ENCODE peak calls at places on chromosomes 16 and 17, in five cellular contexts. One of them, this sample, is unnamed.
A peak's percentile ranks its signal among the peaks of the same experiment; 100 is the strongest.

GRCh38 chr16:48014349-48015135 is 141.3 kb downstream of the ABCC12 start:
- DNase-seq in H1: no peak
- DNase-seq in endothelial cell of umbilical vein: no peak
- DNase-seq in suprapubic skin: no peak
- DNase-seq in uterus: no peak
- DNase-seq in this sample: no peak

GRCh38 chr16:72815348-72816318 is 232.3 kb downstream of the ZFHX3 start:
- DNase-seq in H1: no peak
- DNase-seq in endothelial cell of umbilical vein: no peak
- DNase-seq in suprapubic skin: no peak
- DNase-seq in uterus: no peak
- DNase-seq in this sample: no peak

GRCh38 chr17:8350339-8350738 is 10.7 kb downstream of the ODF4 start:
- DNase-seq in H1: no peak
- DNase-seq in endothelial cell of umbilical vein: no peak
- DNase-seq in suprapubic skin: no peak
- DNase-seq in uterus: no peak
- DNase-seq in this sample: no peak

GRCh38 chr16:46688101-46688656 is 799 bp downstream of the VPS35 start:
- DNase-seq in H1: no peak
- DNase-seq in endothelial cell of umbilical vein: peak; percentile 48
- DNase-seq in suprapubic skin: peak; percentile 67
- DNase-seq in uterus: no peak
- DNase-seq in this sample: no peak

GRCh38 chr16:81198635-81199034 is 39.9 kb upstream of the BCO1 start:
- DNase-seq in H1: no peak
- DNase-seq in endothelial cell of umbilical vein: no peak
- DNase-seq in suprapubic skin: no peak
- DNase-seq in uterus: no peak
- DNase-seq in this sample: no peak

GRCh38 chr16:72620853-72621252 is 427.1 kb downstream of the ZFHX3 start:
- DNase-seq in H1: no peak
- DNase-seq in endothelial cell of umbilical vein: no peak
- DNase-seq in suprapubic skin: no peak
- DNase-seq in uterus: no peak
- DNase-seq in this sample: no peak

GRCh38 chr17:1412185-1413110 is 12.4 kb upstream of the YWHAE start:
- DNase-seq in H1: no peak
- DNase-seq in endothelial cell of umbilical vein: no peak
- DNase-seq in suprapubic skin: no peak
- DNase-seq in uterus: no peak
- DNase-seq in this sample: no peak

GRCh38 chr16:1355591-1355990 is 3.9 kb downstream of the GNPTG start:
- DNase-seq in H1: no peak
- DNase-seq in endothelial cell of umbilical vein: no peak
- DNase-seq in suprapubic skin: no peak
- DNase-seq in uterus: no peak
- DNase-seq in this sample: no peak

GRCh38 chr16:30901201-30902069 is 5.0 kb downstream of the CTF1 start:
- DNase-seq in H1: no peak
- DNase-seq in endothelial cell of umbilical vein: no peak
- DNase-seq in suprapubic skin: no peak
- DNase-seq in uterus: no peak
- DNase-seq in this sample: no peak

GRCh38 chr17:61009619-61010018 is 332.0 kb downstream of the BCAS3 start:
- DNase-seq in H1: no peak
- DNase-seq in endothelial cell of umbilical vein: peak; percentile 9
- DNase-seq in suprapubic skin: no peak
- DNase-seq in uterus: no peak
- DNase-seq in this sample: no peak

GRCh38 chr17:34998205-34998604 is 17.9 kb downstream of the LIG3 start:
- DNase-seq in H1: peak; percentile 31
- DNase-seq in endothelial cell of umbilical vein: peak; percentile 78
- DNase-seq in suprapubic skin: peak; percentile 75
- DNase-seq in uterus: no peak
- DNase-seq in this sample: no peak

DNA sequence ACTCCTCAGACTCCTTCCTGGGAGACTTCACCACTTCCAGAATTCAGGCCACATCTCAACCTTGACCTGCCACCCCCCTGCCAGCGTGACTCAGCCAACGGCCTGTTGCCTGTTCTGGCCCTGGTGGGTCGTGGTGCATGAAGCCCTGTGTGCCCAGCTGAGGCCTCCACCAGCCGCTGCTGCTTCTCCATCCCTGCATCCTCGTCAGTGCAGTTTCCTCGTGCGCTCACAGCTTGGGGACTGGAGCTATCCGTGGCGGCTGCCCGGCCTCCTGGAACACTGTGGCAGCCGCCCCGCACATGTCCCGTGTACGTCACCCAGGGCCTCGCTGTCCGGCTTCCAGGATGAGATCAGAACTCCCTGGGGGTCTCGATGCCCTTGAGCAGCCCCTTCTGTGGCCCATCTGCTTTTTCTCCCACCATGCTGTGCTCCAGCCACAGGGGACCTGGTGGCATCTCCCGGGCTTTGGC is 8.0 kb upstream of the TEDC2 start:
- DNase-seq in H1: no peak
- DNase-seq in endothelial cell of umbilical vein: no peak
- DNase-seq in suprapubic skin: no peak
- DNase-seq in uterus: no peak
- DNase-seq in this sample: no peak
- TF ChIP-seq CTCF in H1: no peak
- TF ChIP-seq CTCF in endothelial cell of umbilical vein: no peak
- TF ChIP-seq CTCF in suprapubic skin: no peak
- TF ChIP-seq CTCF in uterus: no peak
- TF ChIP-seq CTCF in this sample: no peak

GRCh38 chr17:41959030-41959335 is 7.6 kb upstream of the CNP start:
- DNase-seq in H1: no peak
- DNase-seq in endothelial cell of umbilical vein: no peak
- DNase-seq in suprapubic skin: no peak
- DNase-seq in uterus: no peak
- DNase-seq in this sample: no peak
- TF ChIP-seq CTCF in H1: no peak
- TF ChIP-seq CTCF in endothelial cell of umbilical vein: no peak
- TF ChIP-seq CTCF in suprapubic skin: no peak
- TF ChIP-seq CTCF in uterus: no peak
- TF ChIP-seq CTCF in this sample: no peak

GRCh38 chr16:2586241-2586640 is 48.4 kb downstream of the PDPK1 start:
- DNase-seq in H1: no peak
- DNase-seq in endothelial cell of umbilical vein: no peak
- DNase-seq in suprapubic skin: no peak
- DNase-seq in uterus: no peak
- DNase-seq in this sample: no peak
- TF ChIP-seq CTCF in H1: peak; percentile 73
- TF ChIP-seq CTCF in endothelial cell of umbilical vein: peak; percentile 31
- TF ChIP-seq CTCF in suprapubic skin: no peak
- TF ChIP-seq CTCF in uterus: no peak
- TF ChIP-seq CTCF in this sample: no peak

GRCh38 chr16:88992351-88993005 is 15.5 kb upstream of the CBFA2T3 start:
- DNase-seq in H1: no peak
- DNase-seq in endothelial cell of umbilical vein: no peak
- DNase-seq in suprapubic skin: no peak
- DNase-seq in uterus: no peak
- DNase-seq in this sample: no peak
- TF ChIP-seq CTCF in H1: no peak
- TF ChIP-seq CTCF in endothelial cell of umbilical vein: no peak
- TF ChIP-seq CTCF in suprapubic skin: no peak
- TF ChIP-seq CTCF in uterus: no peak
- TF ChIP-seq CTCF in this sample: no peak

GRCh38 chr17:5769936-5770335 is 185.6 kb upstream of the NLRP1 start:
- DNase-seq in H1: no peak
- DNase-seq in endothelial cell of umbilical vein: peak; percentile 70
- DNase-seq in suprapubic skin: no peak
- DNase-seq in uterus: no peak
- DNase-seq in this sample: no peak
- TF ChIP-seq CTCF in H1: no peak
- TF ChIP-seq CTCF in endothelial cell of umbilical vein: no peak
- TF ChIP-seq CTCF in suprapubic skin: no peak
- TF ChIP-seq CTCF in uterus: no peak
- TF ChIP-seq CTCF in this sample: no peak

GRCh38 chr17:73325527-73325842 is 13.7 kb upstream of the CDC42EP4 start:
- DNase-seq in H1: no peak
- DNase-seq in endothelial cell of umbilical vein: no peak
- DNase-seq in suprapubic skin: no peak
- DNase-seq in uterus: peak; percentile 70
- DNase-seq in this sample: no peak
- TF ChIP-seq CTCF in H1: no peak
- TF ChIP-seq CTCF in endothelial cell of umbilical vein: no peak
- TF ChIP-seq CTCF in suprapubic skin: peak; percentile 13
- TF ChIP-seq CTCF in uterus: peak; percentile 49
- TF ChIP-seq CTCF in this sample: no peak

GRCh38 chr17:82257473-82257872 is 16.0 kb downstream of the CSNK1D start:
- DNase-seq in H1: no peak
- DNase-seq in endothelial cell of umbilical vein: peak; percentile 40
- DNase-seq in suprapubic skin: no peak
- DNase-seq in uterus: peak; percentile 47
- DNase-seq in this sample: no peak
- TF ChIP-seq CTCF in H1: no peak
- TF ChIP-seq CTCF in endothelial cell of umbilical vein: no peak
- TF ChIP-seq CTCF in suprapubic skin: no peak
- TF ChIP-seq CTCF in uterus: no peak
- TF ChIP-seq CTCF in this sample: no peak

GRCh38 chr17:17275991-17276390 is 5.1 kb downstream of the COPS3 start:
- DNase-seq in H1: no peak
- DNase-seq in endothelial cell of umbilical vein: no peak
- DNase-seq in suprapubic skin: no peak
- DNase-seq in uterus: no peak
- DNase-seq in this sample: no peak

GRCh38 chr17:17264430-17264829 is 16.6 kb downstream of the COPS3 start:
- DNase-seq in H1: no peak
- DNase-seq in endothelial cell of umbilical vein: no peak
- DNase-seq in suprapubic skin: no peak
- DNase-seq in uterus: no peak
- DNase-seq in this sample: no peak

DNA sequence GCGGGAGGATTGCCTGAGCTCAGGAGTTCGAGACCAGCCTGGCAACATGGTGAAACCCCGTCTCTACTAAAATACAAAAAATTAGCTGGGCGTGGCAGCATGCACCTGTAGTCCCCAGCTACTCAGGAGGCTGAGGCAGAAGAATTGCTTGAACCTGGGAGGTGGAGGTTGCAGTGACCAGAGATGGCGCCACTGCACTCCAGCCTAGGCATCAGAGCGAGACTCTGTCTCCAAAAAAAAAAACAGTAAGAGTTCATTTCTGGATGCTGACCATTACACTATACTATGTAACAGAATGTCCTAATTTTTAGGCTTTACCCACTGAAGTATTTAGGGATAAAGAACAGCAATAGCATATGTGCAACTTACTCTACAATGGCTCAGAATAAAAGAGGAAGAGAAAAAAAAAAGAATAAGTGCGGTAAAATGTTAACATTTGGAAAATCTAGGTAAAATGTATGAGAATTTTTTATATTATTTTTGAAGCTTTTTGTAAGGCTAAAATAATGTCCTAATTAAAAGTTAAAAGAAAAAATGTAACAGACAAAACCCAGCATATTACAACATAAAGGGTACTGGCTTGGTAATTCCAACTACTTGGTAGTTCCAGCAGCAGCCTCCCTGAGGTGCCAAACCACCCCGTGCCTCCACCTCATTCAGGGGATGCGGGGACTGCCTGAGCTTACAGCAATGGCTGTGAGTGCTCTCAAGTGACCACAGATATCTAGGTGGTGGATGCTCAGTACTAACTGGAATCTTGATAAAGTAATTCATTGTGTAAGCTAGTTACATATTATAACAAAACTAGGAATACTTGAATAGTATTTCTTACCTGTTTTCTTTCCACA is 10.9 kb downstream of the COPS3 start:
- DNase-seq in H1: no peak
- DNase-seq in endothelial cell of umbilical vein: peak; percentile 9
- DNase-seq in suprapubic skin: no peak
- DNase-seq in uterus: no peak
- DNase-seq in this sample: no peak
- TF ChIP-seq CTCF in H1: peak; percentile 50
- TF ChIP-seq CTCF in endothelial cell of umbilical vein: peak; percentile 39
- TF ChIP-seq CTCF in suprapubic skin: peak; percentile 9
- TF ChIP-seq CTCF in uterus: no peak
- TF ChIP-seq CTCF in this sample: no peak

GRCh38 chr17:73595068-73595865 is 49.0 kb downstream of the SDK2 start:
- DNase-seq in H1: no peak
- DNase-seq in endothelial cell of umbilical vein: no peak
- DNase-seq in suprapubic skin: no peak
- DNase-seq in uterus: no peak
- DNase-seq in this sample: no peak
- TF ChIP-seq CTCF in H1: peak; percentile 71
- TF ChIP-seq CTCF in endothelial cell of umbilical vein: no peak
- TF ChIP-seq CTCF in suprapubic skin: peak; percentile 27
- TF ChIP-seq CTCF in uterus: no peak
- TF ChIP-seq CTCF in this sample: no peak

DNA sequence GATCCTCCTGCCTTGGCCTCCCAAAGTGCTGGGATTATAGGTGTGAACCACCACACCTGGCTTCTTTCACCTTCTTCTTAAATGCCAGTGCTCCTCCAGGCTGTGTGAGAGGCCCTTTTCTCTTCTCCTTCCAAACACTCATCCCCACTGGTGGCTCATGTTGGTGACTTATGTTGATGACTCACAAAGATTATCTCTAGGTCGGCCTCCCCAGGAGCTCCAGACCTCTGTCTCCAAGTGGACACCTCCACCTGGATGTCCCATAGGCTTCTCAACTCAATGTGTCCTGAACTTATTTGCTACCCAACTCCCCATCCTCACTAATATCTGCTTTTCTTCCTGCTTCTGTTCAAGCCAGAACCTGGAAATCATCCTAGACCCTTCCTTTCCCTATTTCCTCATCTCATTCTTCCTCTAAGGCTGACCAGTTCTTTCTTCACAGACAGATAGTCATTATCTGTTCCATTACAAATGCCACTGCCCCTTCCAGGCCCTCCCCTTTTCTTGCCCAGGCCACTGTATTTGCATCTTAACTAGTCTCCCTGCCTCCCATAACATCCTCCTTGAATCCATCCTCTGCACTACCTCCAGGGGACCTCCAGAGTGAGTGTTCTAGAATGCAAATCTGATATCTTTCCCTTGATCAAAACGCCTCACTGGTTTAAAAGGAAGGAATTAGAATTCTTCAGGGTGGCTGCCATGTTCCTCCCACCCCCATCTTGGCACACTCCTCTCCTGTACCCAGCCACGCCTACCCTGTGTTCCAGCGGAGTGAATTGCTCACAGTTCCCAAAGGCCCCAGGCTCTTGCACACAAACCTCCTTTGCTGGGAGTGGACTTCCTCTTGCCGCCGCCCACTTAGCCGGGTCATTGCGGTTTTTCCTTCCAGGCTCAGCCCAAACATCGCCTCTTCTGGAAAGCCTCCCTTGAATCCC is 34.8 kb upstream of the FBXO47 start:
- DNase-seq in H1: no peak
- DNase-seq in endothelial cell of umbilical vein: peak; percentile 35
- DNase-seq in suprapubic skin: peak; percentile 95
- DNase-seq in uterus: peak; percentile 73
- DNase-seq in this sample: peak; percentile 54
- TF ChIP-seq CTCF in H1: no peak
- TF ChIP-seq CTCF in endothelial cell of umbilical vein: no peak
- TF ChIP-seq CTCF in suprapubic skin: no peak
- TF ChIP-seq CTCF in uterus: no peak
- TF ChIP-seq CTCF in this sample: no peak

This sample was measured in omental fat pad.